ENCODE peak calls at places on chromosomes 5 and 9, in ten cellular contexts. One of them, this sample, is unnamed. For H3K4me1, H3K27me3 and H3K9me3, the result is how much of the 10 kb centered on the place peaks cover.

GRCh38 chr5:7074176-7074575 is 321.8 kb upstream of the ADCY2 start:
- DNase-seq in breast epithelium: no peak
- DNase-seq in fibroblast of lung: no peak
- DNase-seq in mammary epithelial cell: no peak
- DNase-seq in adipocyte: no peak
- DNase-seq in aorta: no peak
- DNase-seq in stomach: no peak
- DNase-seq in mesenchymal stem cell: no peak
- DNase-seq in hepatocyte: no peak
- DNase-seq in SJSA1: no peak
- DNase-seq in this sample: no peak

GRCh38 chr5:43573058-43573457 is 16.2 kb upstream of the PAIP1 start:
- DNase-seq in mesenchymal stem cell: no peak
- DNase-seq in mammary epithelial cell: no peak
- DNase-seq in adipocyte: peak
- DNase-seq in fibroblast of lung: peak
- DNase-seq in SJSA1: no peak
- DNase-seq in stomach: no peak
- DNase-seq in breast epithelium: no peak
- DNase-seq in hepatocyte: no peak
- DNase-seq in aorta: no peak
- DNase-seq in this sample: no peak

GRCh38 chr5:152378730-152379129 is 26.3 kb downstream of the NMUR2 start:
- DNase-seq in adipocyte: no peak
- DNase-seq in aorta: no peak
- DNase-seq in mammary epithelial cell: peak
- DNase-seq in fibroblast of lung: no peak
- DNase-seq in SJSA1: no peak
- DNase-seq in breast epithelium: no peak
- DNase-seq in stomach: no peak
- DNase-seq in mesenchymal stem cell: no peak
- DNase-seq in hepatocyte: no peak
- DNase-seq in this sample: peak

GRCh38 chr5:10800852-10801251 is 39.8 kb upstream of the DAP start:
- DNase-seq in SJSA1: no peak
- DNase-seq in breast epithelium: no peak
- DNase-seq in mesenchymal stem cell: no peak
- DNase-seq in hepatocyte: no peak
- DNase-seq in stomach: no peak
- DNase-seq in fibroblast of lung: no peak
- DNase-seq in adipocyte: no peak
- DNase-seq in mammary epithelial cell: no peak
- DNase-seq in aorta: no peak
- DNase-seq in this sample: no peak

GRCh38 chr5:56432326-56432725 is 199.2 kb upstream of the ANKRD55 start:
- DNase-seq in mammary epithelial cell: no peak
- DNase-seq in breast epithelium: no peak
- DNase-seq in adipocyte: no peak
- DNase-seq in SJSA1: no peak
- DNase-seq in fibroblast of lung: no peak
- DNase-seq in mesenchymal stem cell: peak
- DNase-seq in hepatocyte: no peak
- DNase-seq in aorta: no peak
- DNase-seq in stomach: no peak
- DNase-seq in this sample: no peak

GRCh38 chr5:143217065-143217803 is 186.3 kb downstream of the NR3C1 start:
- DNase-seq in aorta: no peak
- DNase-seq in breast epithelium: no peak
- DNase-seq in SJSA1: no peak
- DNase-seq in mammary epithelial cell: no peak
- DNase-seq in stomach: no peak
- DNase-seq in fibroblast of lung: peak
- DNase-seq in hepatocyte: peak
- DNase-seq in mesenchymal stem cell: peak
- DNase-seq in adipocyte: peak
- DNase-seq in this sample: peak

GRCh38 chr9:121844090-121844489 is 192.7 kb downstream of the DAB2IP start:
- DNase-seq in breast epithelium: no peak
- DNase-seq in mammary epithelial cell: no peak
- DNase-seq in stomach: no peak
- DNase-seq in hepatocyte: no peak
- DNase-seq in adipocyte: peak
- DNase-seq in aorta: no peak
- DNase-seq in SJSA1: no peak
- DNase-seq in fibroblast of lung: no peak
- DNase-seq in mesenchymal stem cell: no peak
- DNase-seq in this sample: no peak

GRCh38 chr5:65024681-65025080 is 256.0 kb downstream of the CWC27 start:
- DNase-seq in aorta: no peak
- DNase-seq in adipocyte: no peak
- DNase-seq in SJSA1: no peak
- DNase-seq in mammary epithelial cell: no peak
- DNase-seq in breast epithelium: no peak
- DNase-seq in stomach: no peak
- DNase-seq in mesenchymal stem cell: no peak
- DNase-seq in fibroblast of lung: no peak
- DNase-seq in hepatocyte: no peak
- DNase-seq in this sample: no peak

GRCh38 chr5:77896338-77896737 is 120.2 kb upstream of the TBCA start:
- DNase-seq in SJSA1: no peak
- DNase-seq in mammary epithelial cell: no peak
- DNase-seq in stomach: no peak
- DNase-seq in breast epithelium: no peak
- DNase-seq in adipocyte: no peak
- DNase-seq in fibroblast of lung: no peak
- DNase-seq in mesenchymal stem cell: no peak
- DNase-seq in hepatocyte: no peak
- DNase-seq in aorta: no peak
- DNase-seq in this sample: no peak

GRCh38 chr9:116116411-116116810 is 37.2 kb upstream of the PAPPA start:
- DNase-seq in fibroblast of lung: no peak
- DNase-seq in hepatocyte: no peak
- DNase-seq in SJSA1: no peak
- DNase-seq in mammary epithelial cell: no peak
- DNase-seq in adipocyte: no peak
- DNase-seq in mesenchymal stem cell: no peak
- DNase-seq in aorta: no peak
- DNase-seq in breast epithelium: no peak
- DNase-seq in stomach: no peak
- DNase-seq in this sample: no peak

DNA sequence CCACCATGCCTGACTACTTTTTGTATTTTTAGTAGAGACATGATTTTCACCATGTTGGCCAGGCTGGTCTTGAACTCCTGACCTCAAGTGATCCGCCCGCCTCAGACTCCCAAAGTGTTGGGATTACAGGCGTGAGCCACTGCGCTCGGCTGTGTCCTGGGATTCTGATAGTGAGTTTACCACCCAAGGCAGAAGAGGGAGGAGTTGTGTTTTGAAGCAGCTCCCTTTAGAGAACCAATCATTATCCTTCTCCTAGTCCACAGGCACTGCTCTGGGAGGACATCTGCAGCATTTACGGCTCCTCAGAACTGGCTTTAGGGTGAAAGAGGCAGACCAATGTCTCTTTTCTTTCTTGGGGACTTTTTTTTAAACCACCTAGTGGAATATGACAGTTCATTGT is 5.7 kb downstream of the C9orf152 start:
- DNase-seq in adipocyte: no peak
- DNase-seq in hepatocyte: no peak
- DNase-seq in mesenchymal stem cell: no peak
- DNase-seq in aorta: no peak
- DNase-seq in mammary epithelial cell: no peak
- DNase-seq in breast epithelium: no peak
- DNase-seq in SJSA1: no peak
- DNase-seq in fibroblast of lung: no peak
- DNase-seq in stomach: no peak
- DNase-seq in this sample: no peak
- H3K4me1 ChIP-seq in adipocyte: under half
- H3K4me1 ChIP-seq in hepatocyte: under half
- H3K4me1 ChIP-seq in mesenchymal stem cell: under half
- H3K4me1 ChIP-seq in aorta: under half
- H3K4me1 ChIP-seq in mammary epithelial cell: under half
- H3K4me1 ChIP-seq in breast epithelium: under half
- H3K4me1 ChIP-seq in SJSA1: under half
- H3K4me1 ChIP-seq in fibroblast of lung: under half
- H3K4me1 ChIP-seq in stomach: under half
- H3K4me1 ChIP-seq in this sample: under half

DNA sequence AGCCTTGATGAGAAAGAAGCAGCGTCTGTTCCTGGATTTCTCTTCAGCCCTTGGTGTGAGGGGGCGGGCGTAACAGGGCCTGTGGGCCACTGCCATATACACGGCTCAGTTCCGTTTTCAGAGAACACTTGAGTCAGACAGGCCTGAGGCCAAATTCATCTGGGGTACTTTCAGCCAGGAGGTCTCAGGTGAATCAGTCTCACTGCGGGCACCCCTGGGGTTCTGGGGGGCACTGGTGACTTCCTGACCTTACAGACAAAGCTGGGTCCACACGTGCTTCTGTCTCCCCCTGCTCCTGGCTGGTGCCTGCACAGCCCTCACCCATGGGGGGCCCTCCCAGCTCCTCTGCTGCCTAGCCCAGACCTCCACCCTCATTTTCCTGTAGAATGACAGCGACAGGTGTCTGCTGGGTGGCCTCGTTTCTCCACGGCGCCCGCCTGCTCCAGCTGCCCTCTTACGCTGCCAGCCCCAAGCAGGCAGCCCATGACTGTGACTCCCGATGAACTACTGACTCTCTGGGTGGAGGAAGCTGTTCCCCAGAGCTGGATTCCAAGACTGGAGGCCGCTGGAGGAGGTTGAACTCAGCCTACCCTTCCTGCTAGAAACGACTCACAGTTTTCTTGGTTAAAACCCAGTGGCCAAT is 374.0 kb upstream of the IRX4 start:
- DNase-seq in stomach: no peak
- DNase-seq in SJSA1: no peak
- DNase-seq in mammary epithelial cell: no peak
- DNase-seq in adipocyte: no peak
- DNase-seq in aorta: no peak
- DNase-seq in mesenchymal stem cell: no peak
- DNase-seq in hepatocyte: no peak
- DNase-seq in fibroblast of lung: no peak
- DNase-seq in breast epithelium: no peak
- DNase-seq in this sample: no peak
- H3K27me3 ChIP-seq in stomach: under half
- H3K27me3 ChIP-seq in SJSA1: under half
- H3K27me3 ChIP-seq in mammary epithelial cell: under half
- H3K27me3 ChIP-seq in adipocyte: under half
- H3K27me3 ChIP-seq in aorta: under half
- H3K27me3 ChIP-seq in mesenchymal stem cell: under half
- H3K27me3 ChIP-seq in hepatocyte: under half
- H3K27me3 ChIP-seq in fibroblast of lung: under half
- H3K27me3 ChIP-seq in breast epithelium: under half
- H3K27me3 ChIP-seq in this sample: under half

DNA sequence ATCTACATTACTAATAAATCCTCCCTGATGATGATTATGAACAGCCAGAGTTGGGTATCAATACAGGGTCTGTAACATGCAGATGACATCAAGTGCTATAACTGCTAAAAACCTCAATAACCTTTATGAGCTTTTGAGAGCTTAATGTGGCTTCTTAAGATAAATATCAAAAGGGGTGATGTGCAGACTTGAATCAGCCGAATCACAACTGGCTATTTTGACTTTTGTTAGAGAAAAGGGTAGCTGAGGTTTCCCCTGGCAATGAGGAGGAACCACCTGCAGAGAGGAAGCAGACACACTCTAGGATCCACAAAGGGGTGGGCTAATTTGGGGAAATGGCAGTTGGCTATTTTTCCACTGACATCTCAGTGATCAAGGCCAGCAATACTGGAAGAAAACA is 30.2 kb downstream of the CAPSL start:
- DNase-seq in adipocyte: no peak
- DNase-seq in stomach: no peak
- DNase-seq in SJSA1: no peak
- DNase-seq in mesenchymal stem cell: no peak
- DNase-seq in fibroblast of lung: no peak
- DNase-seq in breast epithelium: no peak
- DNase-seq in aorta: no peak
- DNase-seq in hepatocyte: no peak
- DNase-seq in mammary epithelial cell: no peak
- DNase-seq in this sample: no peak
- H3K9me3 ChIP-seq in adipocyte: under half
- H3K9me3 ChIP-seq in stomach: under half
- H3K9me3 ChIP-seq in SJSA1: under half
- H3K9me3 ChIP-seq in mesenchymal stem cell: under half
- H3K9me3 ChIP-seq in fibroblast of lung: under half
- H3K9me3 ChIP-seq in breast epithelium: under half
- H3K9me3 ChIP-seq in aorta: under half
- H3K9me3 ChIP-seq in hepatocyte: under half
- H3K9me3 ChIP-seq in mammary epithelial cell: under half
- H3K9me3 ChIP-seq in this sample: under half

GRCh38 chr9:136928591-136928990 is 15.9 kb downstream of the FBXW5 start:
- DNase-seq in aorta: no peak
- DNase-seq in stomach: no peak
- DNase-seq in SJSA1: no peak
- DNase-seq in mesenchymal stem cell: no peak
- DNase-seq in adipocyte: no peak
- DNase-seq in hepatocyte: no peak
- DNase-seq in mammary epithelial cell: no peak
- DNase-seq in fibroblast of lung: no peak
- DNase-seq in breast epithelium: no peak
- DNase-seq in this sample: no peak
- H3K4me1 ChIP-seq in aorta: under half
- H3K4me1 ChIP-seq in stomach: under half
- H3K4me1 ChIP-seq in SJSA1: under half
- H3K4me1 ChIP-seq in mesenchymal stem cell: under half
- H3K4me1 ChIP-seq in adipocyte: under half
- H3K4me1 ChIP-seq in hepatocyte: under half
- H3K4me1 ChIP-seq in mammary epithelial cell: under half
- H3K4me1 ChIP-seq in fibroblast of lung: under half
- H3K4me1 ChIP-seq in breast epithelium: under half
- H3K4me1 ChIP-seq in this sample: under half

DNA sequence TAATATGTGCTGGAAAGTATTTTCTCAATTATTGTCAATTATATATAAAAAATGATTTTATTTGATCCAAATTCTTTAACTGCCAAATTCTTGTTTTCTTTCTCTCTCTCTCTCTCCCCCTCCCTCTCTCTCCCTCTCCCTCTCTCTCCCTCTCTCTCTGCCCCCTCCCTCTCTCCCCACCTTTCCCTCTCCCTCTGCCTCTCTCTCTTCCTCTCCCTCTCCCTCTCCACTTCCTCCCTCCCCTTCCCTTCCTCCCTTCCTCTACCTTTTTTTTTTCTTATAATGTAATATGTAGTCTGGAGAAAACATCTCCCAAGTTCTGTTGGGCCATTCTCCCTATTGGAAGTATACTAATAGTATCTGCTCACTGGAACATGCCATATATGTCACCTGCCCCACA is 6.4 kb upstream of the RFX3 start:
- DNase-seq in aorta: no peak
- DNase-seq in hepatocyte: no peak
- DNase-seq in mammary epithelial cell: no peak
- DNase-seq in SJSA1: no peak
- DNase-seq in mesenchymal stem cell: no peak
- DNase-seq in stomach: no peak
- DNase-seq in breast epithelium: no peak
- DNase-seq in adipocyte: no peak
- DNase-seq in fibroblast of lung: no peak
- DNase-seq in this sample: no peak
- H3K27me3 ChIP-seq in aorta: under half
- H3K27me3 ChIP-seq in hepatocyte: under half
- H3K27me3 ChIP-seq in mammary epithelial cell: under half
- H3K27me3 ChIP-seq in SJSA1: under half
- H3K27me3 ChIP-seq in mesenchymal stem cell: under half
- H3K27me3 ChIP-seq in stomach: under half
- H3K27me3 ChIP-seq in breast epithelium: under half
- H3K27me3 ChIP-seq in adipocyte: under half
- H3K27me3 ChIP-seq in fibroblast of lung: under half
- H3K27me3 ChIP-seq in this sample: under half

This sample was measured in small intestine.